ENCODE peak calls at places on chromosomes 12 and 14, in eight cellular contexts. One of them, this sample, is unnamed.

GRCh38 chr14:101761881-101762529 is 496 bp downstream of the PPP2R5C start:
- DNase-seq in activated B cell treated with CpG ODN at 0.5 μM for 24 hours: no peak
- DNase-seq in Peyer's patch: peak
- DNase-seq in stimulated activated naive CD8-positive, alpha-beta T cell treated with anti-CD3 and anti-CD28 coated beads, Interleukin-15, amount 100 ng/mL, for 72 hours: peak
- DNase-seq in HT-29: peak
- DNase-seq in gastrocnemius medialis: no peak
- DNase-seq in astrocyte of the cerebellum: no peak
- DNase-seq in H7: peak
- DNase-seq in this sample: peak

GRCh38 chr12:86724716-86725115 is 468.5 kb upstream of the MGAT4C start:
- DNase-seq in activated B cell treated with CpG ODN at 0.5 μM for 24 hours: no peak
- DNase-seq in stimulated activated naive CD8-positive, alpha-beta T cell treated with anti-CD3 and anti-CD28 coated beads, Interleukin-15, amount 100 ng/mL, for 72 hours: no peak
- DNase-seq in Peyer's patch: no peak
- DNase-seq in astrocyte of the cerebellum: peak
- DNase-seq in HT-29: no peak
- DNase-seq in H7: no peak
- DNase-seq in gastrocnemius medialis: no peak
- DNase-seq in this sample: no peak

GRCh38 chr12:56695327-56696101 is 7.4 kb upstream of the PTGES3 start:
- DNase-seq in H7: no peak
- DNase-seq in stimulated activated naive CD8-positive, alpha-beta T cell treated with anti-CD3 and anti-CD28 coated beads, Interleukin-15, amount 100 ng/mL, for 72 hours: no peak
- DNase-seq in astrocyte of the cerebellum: no peak
- DNase-seq in HT-29: no peak
- DNase-seq in Peyer's patch: no peak
- DNase-seq in activated B cell treated with CpG ODN at 0.5 μM for 24 hours: no peak
- DNase-seq in gastrocnemius medialis: no peak
- DNase-seq in this sample: no peak

GRCh38 chr12:57240926-57241555 is 9.9 kb downstream of the STAC3 start:
- DNase-seq in gastrocnemius medialis: no peak
- DNase-seq in astrocyte of the cerebellum: no peak
- DNase-seq in stimulated activated naive CD8-positive, alpha-beta T cell treated with anti-CD3 and anti-CD28 coated beads, Interleukin-15, amount 100 ng/mL, for 72 hours: peak
- DNase-seq in HT-29: no peak
- DNase-seq in H7: peak
- DNase-seq in activated B cell treated with CpG ODN at 0.5 μM for 24 hours: no peak
- DNase-seq in Peyer's patch: no peak
- DNase-seq in this sample: peak

GRCh38 chr12:42213023-42213422 is 25.0 kb downstream of the YAF2 start:
- DNase-seq in HT-29: peak
- DNase-seq in astrocyte of the cerebellum: no peak
- DNase-seq in Peyer's patch: no peak
- DNase-seq in H7: no peak
- DNase-seq in activated B cell treated with CpG ODN at 0.5 μM for 24 hours: no peak
- DNase-seq in gastrocnemius medialis: peak
- DNase-seq in stimulated activated naive CD8-positive, alpha-beta T cell treated with anti-CD3 and anti-CD28 coated beads, Interleukin-15, amount 100 ng/mL, for 72 hours: no peak
- DNase-seq in this sample: no peak

GRCh38 chr12:89138048-89138852 is 214.1 kb downstream of the DUSP6 start:
- DNase-seq in gastrocnemius medialis: no peak
- DNase-seq in astrocyte of the cerebellum: no peak
- DNase-seq in HT-29: no peak
- DNase-seq in H7: no peak
- DNase-seq in stimulated activated naive CD8-positive, alpha-beta T cell treated with anti-CD3 and anti-CD28 coated beads, Interleukin-15, amount 100 ng/mL, for 72 hours: peak
- DNase-seq in activated B cell treated with CpG ODN at 0.5 μM for 24 hours: no peak
- DNase-seq in Peyer's patch: no peak
- DNase-seq in this sample: no peak

GRCh38 chr12:71626098-71626497 is 37.5 kb downstream of the ZFC3H1 start:
- DNase-seq in gastrocnemius medialis: no peak
- DNase-seq in activated B cell treated with CpG ODN at 0.5 μM for 24 hours: no peak
- DNase-seq in astrocyte of the cerebellum: no peak
- DNase-seq in stimulated activated naive CD8-positive, alpha-beta T cell treated with anti-CD3 and anti-CD28 coated beads, Interleukin-15, amount 100 ng/mL, for 72 hours: no peak
- DNase-seq in H7: no peak
- DNase-seq in Peyer's patch: no peak
- DNase-seq in HT-29: no peak
- DNase-seq in this sample: peak

GRCh38 chr14:66965831-66966230 is 223.4 kb upstream of the GARIN2 start:
- DNase-seq in H7: no peak
- DNase-seq in astrocyte of the cerebellum: no peak
- DNase-seq in stimulated activated naive CD8-positive, alpha-beta T cell treated with anti-CD3 and anti-CD28 coated beads, Interleukin-15, amount 100 ng/mL, for 72 hours: no peak
- DNase-seq in Peyer's patch: no peak
- DNase-seq in gastrocnemius medialis: no peak
- DNase-seq in HT-29: no peak
- DNase-seq in activated B cell treated with CpG ODN at 0.5 μM for 24 hours: no peak
- DNase-seq in this sample: no peak

GRCh38 chr12:122395319-122395718 is 27.1 kb downstream of the CLIP1 start:
- DNase-seq in H7: no peak
- DNase-seq in activated B cell treated with CpG ODN at 0.5 μM for 24 hours: no peak
- DNase-seq in astrocyte of the cerebellum: peak
- DNase-seq in stimulated activated naive CD8-positive, alpha-beta T cell treated with anti-CD3 and anti-CD28 coated beads, Interleukin-15, amount 100 ng/mL, for 72 hours: no peak
- DNase-seq in HT-29: no peak
- DNase-seq in gastrocnemius medialis: no peak
- DNase-seq in Peyer's patch: no peak
- DNase-seq in this sample: no peak

GRCh38 chr12:25368542-25368941 is 117.8 kb upstream of the KRAS start:
- DNase-seq in HT-29: no peak
- DNase-seq in activated B cell treated with CpG ODN at 0.5 μM for 24 hours: no peak
- DNase-seq in H7: no peak
- DNase-seq in stimulated activated naive CD8-positive, alpha-beta T cell treated with anti-CD3 and anti-CD28 coated beads, Interleukin-15, amount 100 ng/mL, for 72 hours: no peak
- DNase-seq in gastrocnemius medialis: no peak
- DNase-seq in Peyer's patch: no peak
- DNase-seq in astrocyte of the cerebellum: no peak
- DNase-seq in this sample: no peak

GRCh38 chr12:10354502-10354901 is 35.3 kb downstream of the KLRK1 start:
- DNase-seq in HT-29: no peak
- DNase-seq in H7: no peak
- DNase-seq in stimulated activated naive CD8-positive, alpha-beta T cell treated with anti-CD3 and anti-CD28 coated beads, Interleukin-15, amount 100 ng/mL, for 72 hours: no peak
- DNase-seq in gastrocnemius medialis: no peak
- DNase-seq in Peyer's patch: no peak
- DNase-seq in activated B cell treated with CpG ODN at 0.5 μM for 24 hours: no peak
- DNase-seq in astrocyte of the cerebellum: no peak
- DNase-seq in this sample: no peak

GRCh38 chr14:38078393-38078792 is 129.3 kb upstream of the SSTR1 start:
- DNase-seq in gastrocnemius medialis: no peak
- DNase-seq in HT-29: no peak
- DNase-seq in H7: no peak
- DNase-seq in Peyer's patch: peak
- DNase-seq in stimulated activated naive CD8-positive, alpha-beta T cell treated with anti-CD3 and anti-CD28 coated beads, Interleukin-15, amount 100 ng/mL, for 72 hours: peak
- DNase-seq in astrocyte of the cerebellum: no peak
- DNase-seq in activated B cell treated with CpG ODN at 0.5 μM for 24 hours: no peak
- DNase-seq in this sample: no peak

GRCh38 chr14:101256266-101256665 is 305.0 kb upstream of the DIO3 start:
- DNase-seq in stimulated activated naive CD8-positive, alpha-beta T cell treated with anti-CD3 and anti-CD28 coated beads, Interleukin-15, amount 100 ng/mL, for 72 hours: no peak
- DNase-seq in activated B cell treated with CpG ODN at 0.5 μM for 24 hours: no peak
- DNase-seq in HT-29: no peak
- DNase-seq in H7: peak
- DNase-seq in gastrocnemius medialis: no peak
- DNase-seq in astrocyte of the cerebellum: no peak
- DNase-seq in Peyer's patch: no peak
- DNase-seq in this sample: no peak

GRCh38 chr14:103522649-103523582 is at the start of gene CKB:
- DNase-seq in activated B cell treated with CpG ODN at 0.5 μM for 24 hours: no peak
- DNase-seq in Peyer's patch: no peak
- DNase-seq in stimulated activated naive CD8-positive, alpha-beta T cell treated with anti-CD3 and anti-CD28 coated beads, Interleukin-15, amount 100 ng/mL, for 72 hours: no peak
- DNase-seq in H7: peak
- DNase-seq in gastrocnemius medialis: no peak
- DNase-seq in HT-29: no peak
- DNase-seq in astrocyte of the cerebellum: no peak
- DNase-seq in this sample: peak

GRCh38 chr14:97266653-97267052 is 469.5 kb downstream of the VRK1 start:
- DNase-seq in HT-29: no peak
- DNase-seq in stimulated activated naive CD8-positive, alpha-beta T cell treated with anti-CD3 and anti-CD28 coated beads, Interleukin-15, amount 100 ng/mL, for 72 hours: no peak
- DNase-seq in astrocyte of the cerebellum: peak
- DNase-seq in activated B cell treated with CpG ODN at 0.5 μM for 24 hours: no peak
- DNase-seq in gastrocnemius medialis: no peak
- DNase-seq in H7: peak
- DNase-seq in Peyer's patch: no peak
- DNase-seq in this sample: no peak